ENCODE peak calls at places on chromosomes 16 and 17, in ten cellular contexts. B is breast epithelium; E is SJSA1; G is CD8-positive, alpha-beta memory T cell; P is MM.1S; I is PC-3; F is testis; T is ovary; J is heart right ventricle; A is gastrocnemius medialis. Q is an unnamed sample.

GRCh38 chr17:50573866-50574571 is 13.5 kb downstream of the CACNA1G start:
- DNase-seq in E (no peak), B (no peak), I (no peak), T (no peak), F (no peak), G (no peak), A (no peak), P (no peak), J (no peak), Q (no peak)

GRCh38 chr16:50263060-50263909 is 3.1 kb upstream of the ADCY7 start:
- DNase-seq in G (peak; percentile 26), P (no peak), I (no peak), A (no peak), E (no peak), T (no peak), J (no peak), B (no peak), F (no peak), Q (peak; percentile 44)

GRCh38 chr16:65476556-65476955 is 354.7 kb upstream of the CDH11 start:
- DNase-seq in F (no peak), P (no peak), I (no peak), G (no peak), E (no peak), J (no peak), T (no peak), B (no peak), A (no peak), Q (no peak)

GRCh38 chr17:5553479-5553878 is 30.8 kb downstream of the NLRP1 start:
- DNase-seq in T (no peak), A (no peak), E (no peak), P (no peak), J (no peak), I (no peak), G (no peak), F (no peak), B (no peak), Q (no peak)

GRCh38 chr16:89958596-89958995 is 10.0 kb downstream of the DEF8 start:
- DNase-seq in P (no peak), T (no peak), I (no peak), F (no peak), E (no peak), G (no peak), J (no peak), B (no peak), A (no peak), Q (no peak)

GRCh38 chr17:65595071-65595655 is 33.7 kb upstream of the AXIN2 start:
- DNase-seq in I (no peak), E (no peak), P (no peak), B (no peak), G (no peak), F (no peak), A (no peak), T (no peak), J (no peak), Q (no peak)

GRCh38 chr17:7014995-7015586 is 2.7 kb downstream of the RNASEK start:
- DNase-seq in T (no peak), F (no peak), G (peak; percentile 89), B (no peak), A (no peak), E (peak; percentile 74), I (no peak), P (peak; percentile 88), J (no peak), Q (peak; percentile 27)

GRCh38 chr16:14454391-14454790 is 175.7 kb downstream of the PARN start:
- DNase-seq in P (no peak), I (peak; percentile 27), T (no peak), A (no peak), J (no peak), E (no peak), F (no peak), G (no peak), B (no peak), Q (peak; percentile 14)

GRCh38 chr17:19247423-19247822 is 10.3 kb downstream of the EPN2 start:
- DNase-seq in T (peak; percentile 9), G (no peak), B (no peak), F (no peak), P (no peak), J (no peak), I (no peak), A (peak; percentile 4), E (no peak), Q (no peak)
- H3K4me1 ChIP-seq in T (peaks cover 30% of the 10 kb centered on the region), G (no peaks in the 10 kb centered on the region), B (peaks cover 39% of the 10 kb centered on the region), F (peaks cover 34% of the 10 kb centered on the region), P (no peaks in the 10 kb centered on the region), J (peaks cover 78% of the 10 kb centered on the region), I (peaks cover 35% of the 10 kb centered on the region), A (peaks cover 50% of the 10 kb centered on the region), E (peaks cover 7% of the 10 kb centered on the region), Q (peaks cover 20% of the 10 kb centered on the region)

GRCh38 chr17:78378225-78379133 is at the start of gene PGS1:
- DNase-seq in G (peak; percentile 88), I (peak; percentile 78), A (peak; percentile 64), J (peak; percentile 79), P (peak; percentile 80), F (peak; percentile 85), T (peak; percentile 82), B (peak; percentile 64), E (peak; percentile 96), Q (peak; percentile 97)
- H3K27ac ChIP-seq in G (peak within 1 kb of the TSS; percentile 83), I (peak within 1 kb of the TSS; percentile 76), A (peak within 1 kb of the TSS; percentile 86), J (peak within 1 kb of the TSS; percentile 85), P (peak within 1 kb of the TSS; percentile 10), F (peak within 1 kb of the TSS; percentile 73), T (peak within 1 kb of the TSS; percentile 47), B (peak within 1 kb of the TSS; percentile 90), E (peak within 1 kb of the TSS; percentile 78), Q (peak within 1 kb of the TSS; percentile 95)

DNA sequence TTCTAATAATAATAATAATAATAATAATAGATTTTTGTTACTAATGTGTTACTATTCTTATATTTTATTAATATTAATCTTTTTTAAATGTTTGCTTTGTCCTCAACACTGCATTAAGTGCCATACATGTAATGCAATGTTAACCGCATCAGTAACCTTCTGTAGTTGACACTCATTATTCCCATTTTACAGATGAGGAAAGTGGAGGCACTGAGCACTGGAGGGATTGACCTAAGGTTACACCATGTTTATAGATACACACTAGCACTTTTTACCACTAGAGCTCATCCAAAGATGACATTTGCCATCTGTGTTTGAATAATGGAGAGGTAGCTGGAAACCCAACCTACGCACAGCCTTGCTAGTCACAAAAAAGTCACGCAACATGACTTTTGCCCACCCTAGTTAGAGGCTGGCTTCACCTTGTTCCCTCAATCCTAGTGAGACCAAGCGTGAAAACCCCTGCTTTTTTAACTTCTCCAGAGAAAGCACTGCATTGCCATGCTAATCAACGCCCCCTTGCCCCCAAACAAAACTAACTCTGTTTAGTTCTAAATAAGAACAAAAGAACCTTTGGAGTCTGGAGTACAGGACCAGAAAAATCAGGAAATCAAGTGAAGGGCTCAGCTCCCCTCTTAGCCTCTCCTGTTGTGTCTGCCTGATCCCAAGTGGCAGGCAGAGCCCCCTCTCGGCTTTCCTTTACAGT is 2.3 kb downstream of the ARSG start:
- DNase-seq in F (no peak), P (no peak), A (no peak), B (no peak), G (no peak), E (no peak), T (no peak), J (no peak), I (no peak), Q (no peak)
- H3K27me3 ChIP-seq in F (no peaks in the 10 kb centered on the region), P (no peaks in the 10 kb centered on the region), A (no peaks in the 10 kb centered on the region), B (peaks cover 26% of the 10 kb centered on the region), G (no peaks in the 10 kb centered on the region), E (peaks cover 55% of the 10 kb centered on the region), T (no peaks in the 10 kb centered on the region), J (peaks cover 34% of the 10 kb centered on the region), I (peaks cover 3% of the 10 kb centered on the region), Q (peaks cover 8% of the 10 kb centered on the region)

GRCh38 chr17:78573955-78574354 is 3.2 kb downstream of the DNAH17 start:
- DNase-seq in A (no peak), B (no peak), J (no peak), I (peak; percentile 54), P (no peak), F (no peak), T (no peak), E (no peak), G (no peak), Q (no peak)
- H3K4me1 ChIP-seq in A (no peaks in the 10 kb centered on the region), B (no peaks in the 10 kb centered on the region), J (no peaks in the 10 kb centered on the region), I (no peaks in the 10 kb centered on the region), P (no peaks in the 10 kb centered on the region), F (no peaks in the 10 kb centered on the region), T (no peaks in the 10 kb centered on the region), E (no peaks in the 10 kb centered on the region), G (no peaks in the 10 kb centered on the region), Q (peaks cover 12% of the 10 kb centered on the region)

DNA sequence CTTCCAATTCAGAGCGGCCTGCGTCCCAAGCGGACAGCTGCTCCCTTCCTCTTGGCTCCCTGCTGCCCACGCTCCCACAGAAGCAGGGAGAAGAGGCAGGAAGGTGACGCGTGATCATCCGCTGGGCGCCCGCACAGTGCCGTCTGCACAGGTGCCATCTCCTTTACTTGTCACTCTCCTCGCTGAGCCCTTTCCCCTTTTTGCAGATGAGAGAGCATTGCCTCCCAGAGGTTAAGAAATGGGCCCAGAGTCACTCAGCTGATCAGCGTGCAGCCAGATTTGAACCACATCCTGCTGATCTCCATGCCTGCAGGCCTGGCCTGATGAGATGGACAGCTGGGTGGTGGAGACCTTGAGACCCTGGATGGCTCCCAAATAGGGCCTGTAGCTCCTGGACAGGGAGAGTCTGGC is 299.8 kb downstream of the SEC14L1 start:
- DNase-seq in P (peak; percentile 68), E (no peak), A (no peak), T (no peak), G (no peak), I (no peak), F (no peak), B (no peak), J (no peak), Q (peak; percentile 92)
- H3K27ac ChIP-seq in P (peak overlapping the region; percentile 99), E (no peak overlapping the region), A (peak overlapping the region; percentile 31), T (no peak overlapping the region), G (peak overlapping the region; percentile 66), I (no peak overlapping the region), F (no peak overlapping the region), B (peak overlapping the region; percentile 54), J (peak overlapping the region; percentile 57), Q (peak overlapping the region; percentile 81)